ENCODE peak calls at places on chromosomes 5 and 9, in eight cellular contexts. X, A, O, L, K, R, G and U are unnamed samples.

GRCh38 chr9:110152704-110153374 is 55.1 kb downstream of the C9orf152 start:
- DNase-seq in X (no peak), A (peak), O (no peak), L (no peak), K (no peak), R (no peak), G (no peak), U (peak)

GRCh38 chr9:126459965-126460843 is 133.6 kb downstream of the MVB12B start:
- DNase-seq in X (no peak), A (no peak), O (no peak), L (peak), K (peak), R (no peak), G (no peak), U (no peak)

GRCh38 chr9:100700689-100701318 is 122.9 kb downstream of the CAVIN4 start:
- DNase-seq in X (no peak), A (peak), O (no peak), L (peak), K (peak), R (no peak), G (no peak), U (peak)

GRCh38 chr5:81718300-81718699 is 32.6 kb downstream of the SSBP2 start:
- DNase-seq in X (no peak), A (no peak), O (no peak), L (no peak), K (no peak), R (no peak), G (no peak), U (peak)

GRCh38 chr5:78587081-78587774 is 61.3 kb downstream of the LHFPL2 start:
- DNase-seq in X (no peak), A (no peak), O (no peak), L (no peak), K (no peak), R (peak), G (no peak), U (peak)

GRCh38 chr5:181241393-181241975 is 2.2 kb downstream of the RACK1 start:
- DNase-seq in X (no peak), A (no peak), O (no peak), L (no peak), K (no peak), R (peak), G (no peak), U (no peak)

GRCh38 chr5:145778144-145778900 is 56.8 kb downstream of the PRELID2 start:
- DNase-seq in X (no peak), A (no peak), O (no peak), L (no peak), K (no peak), R (peak), G (no peak), U (peak)

GRCh38 chr5:169160405-169160901 is 140.5 kb downstream of the SLIT3 start:
- DNase-seq in X (no peak), A (no peak), O (peak), L (no peak), K (peak), R (no peak), G (no peak), U (no peak)

GRCh38 chr5:162842725-162843124 is 594.7 kb upstream of the CCNG1 start:
- DNase-seq in X (no peak), A (no peak), O (no peak), L (no peak), K (no peak), R (no peak), G (no peak), U (no peak)

GRCh38 chr5:136330353-136330913 is 34.9 kb downstream of the TRPC7 start:
- DNase-seq in X (no peak), A (no peak), O (no peak), L (no peak), K (no peak), R (no peak), G (no peak), U (no peak)

GRCh38 chr5:149135536-149136201 is 5.6 kb upstream of the ABLIM3 start:
- DNase-seq in X (no peak), A (no peak), O (no peak), L (no peak), K (peak), R (peak), G (no peak), U (no peak)

GRCh38 chr5:125717209-125717608 is 706.0 kb upstream of the GRAMD2B start:
- DNase-seq in X (no peak), A (no peak), O (no peak), L (no peak), K (no peak), R (no peak), G (no peak), U (no peak)

GRCh38 chr5:27290166-27290565 is 251.8 kb upstream of the CDH9 start:
- DNase-seq in X (no peak), A (no peak), O (no peak), L (no peak), K (no peak), R (no peak), G (no peak), U (no peak)

GRCh38 chr5:94621763-94622162 is 3.3 kb downstream of the SLF1 start:
- DNase-seq in X (no peak), A (no peak), O (no peak), L (no peak), K (no peak), R (no peak), G (no peak), U (peak)

GRCh38 chr9:23677446-23677845 is 148.6 kb downstream of the ELAVL2 start:
- DNase-seq in X (no peak), A (no peak), O (no peak), L (no peak), K (no peak), R (no peak), G (no peak), U (no peak)

GRCh38 chr5:149915392-149916260 is 29.0 kb downstream of the PDE6A start:
- DNase-seq in X (no peak), A (no peak), O (no peak), L (no peak), K (no peak), R (peak), G (no peak), U (peak)

GRCh38 chr5:82635561-82636288 is 357.6 kb upstream of the RPS23 start:
- DNase-seq in X (peak), A (peak), O (no peak), L (no peak), K (peak), R (no peak), G (no peak), U (no peak)

GRCh38 chr5:138465288-138466057 is at the start of gene EGR1:
- DNase-seq in X (peak), A (peak), O (peak), L (peak), K (peak), R (peak), G (peak), U (peak)
- TF ChIP-seq POLR2A in X (peak), A (peak), O (peak), L (peak), K (peak), R (peak), G (peak), U (peak)

GRCh38 chr9:135260221-135260620 is 172.8 kb downstream of the OLFM1 start:
- DNase-seq in X (no peak), A (no peak), O (no peak), L (no peak), K (no peak), R (no peak), G (no peak), U (no peak)
- TF ChIP-seq POLR2A in X (no peak), A (no peak), O (no peak), L (no peak), K (no peak), R (no peak), G (no peak), U (no peak)

GRCh38 chr5:173057062-173057924 is 1.1 kb downstream of the CREBRF start:
- DNase-seq in X (peak), A (peak), O (peak), L (peak), K (peak), R (peak), G (peak), U (peak)
- TF ChIP-seq POLR2A in X (peak), A (no peak), O (no peak), L (peak), K (peak), R (peak), G (peak), U (peak)

GRCh38 chr9:127980706-127981558 is at the start of gene EEIG1:
- DNase-seq in X (peak), A (peak), O (peak), L (peak), K (peak), R (peak), G (peak), U (peak)
- TF ChIP-seq POLR2A in X (peak), A (peak), O (peak), L (peak), K (peak), R (peak), G (peak), U (peak)